ENCODE peak calls at places on chromosomes 1 and 21, in four cellular contexts. One of them, this sample, is unnamed.

GRCh38 chr1:21292991-21293536 is 2.8 kb upstream of the ECE1 start:
- DNase-seq in HCT116: no peak
- DNase-seq in A549: no peak
- DNase-seq in testis: no peak
- DNase-seq in this sample: no peak

GRCh38 chr1:165842363-165843129 is 15.1 kb downstream of the UCK2 start:
- DNase-seq in HCT116: no peak
- DNase-seq in A549: no peak
- DNase-seq in testis: no peak
- DNase-seq in this sample: peak; percentile 50

GRCh38 chr1:42319871-42320484 is 15.1 kb downstream of the FOXJ3 start:
- DNase-seq in HCT116: no peak
- DNase-seq in A549: no peak
- DNase-seq in testis: no peak
- DNase-seq in this sample: no peak

GRCh38 chr21:41419921-41420862 is 5.8 kb upstream of the MX1 start:
- DNase-seq in HCT116: peak; percentile 23
- DNase-seq in A549: peak; percentile 49
- DNase-seq in testis: peak; percentile 86
- DNase-seq in this sample: peak; percentile 42

GRCh38 chr1:18945401-18945849 is 11.1 kb downstream of the IFFO2 start:
- DNase-seq in HCT116: no peak
- DNase-seq in A549: no peak
- DNase-seq in testis: no peak
- DNase-seq in this sample: peak; percentile 14

GRCh38 chr1:14894811-14895524 is 258.6 kb upstream of the TMEM51 start:
- DNase-seq in HCT116: no peak
- DNase-seq in A549: no peak
- DNase-seq in testis: no peak
- DNase-seq in this sample: no peak

GRCh38 chr1:32362474-32363313 is at the start of the genes FAM229A and TSSK3:
- DNase-seq in HCT116: no peak
- DNase-seq in A549: no peak
- DNase-seq in testis: peak; percentile 72
- DNase-seq in this sample: no peak

GRCh38 chr21:40466893-40467483 is 380.0 kb downstream of the DSCAM start:
- DNase-seq in HCT116: no peak
- DNase-seq in A549: peak; percentile 9
- DNase-seq in testis: peak; percentile 56
- DNase-seq in this sample: peak; percentile 6

GRCh38 chr1:160726114-160726497 is 12.9 kb upstream of the SLAMF7 start:
- DNase-seq in HCT116: no peak
- DNase-seq in A549: peak; percentile 23
- DNase-seq in testis: no peak
- DNase-seq in this sample: peak; percentile 55

GRCh38 chr1:162371611-162372010 is 5.0 kb downstream of the SPATA46 start:
- DNase-seq in HCT116: no peak
- DNase-seq in A549: no peak
- DNase-seq in testis: no peak
- DNase-seq in this sample: no peak

GRCh38 chr21:46160563-46161179 is 5.3 kb upstream of the FTCD start:
- DNase-seq in HCT116: no peak
- DNase-seq in A549: peak; percentile 44
- DNase-seq in testis: peak; percentile 13
- DNase-seq in this sample: peak; percentile 17

GRCh38 chr1:34696230-34696629 is 58.6 kb upstream of the GJB5 start:
- DNase-seq in HCT116: peak; percentile 36
- DNase-seq in A549: peak; percentile 9
- DNase-seq in testis: no peak
- DNase-seq in this sample: no peak

GRCh38 chr21:32599146-32599925 is 12.8 kb downstream of the CFAP298 start:
- DNase-seq in HCT116: no peak
- DNase-seq in A549: no peak
- DNase-seq in testis: no peak
- DNase-seq in this sample: no peak

GRCh38 chr21:15688809-15689208 is 41.0 kb upstream of the USP25 start:
- DNase-seq in HCT116: no peak
- DNase-seq in A549: no peak
- DNase-seq in testis: no peak
- DNase-seq in this sample: no peak

GRCh38 chr1:25608488-25609178 is 8.0 kb upstream of the MAN1C1 start:
- DNase-seq in HCT116: peak; percentile 73
- DNase-seq in A549: peak; percentile 64
- DNase-seq in testis: peak; percentile 93
- DNase-seq in this sample: no peak

GRCh38 chr1:24575905-24576587 is 20.2 kb downstream of the NCMAP start:
- DNase-seq in HCT116: no peak
- DNase-seq in A549: no peak
- DNase-seq in testis: no peak
- DNase-seq in this sample: no peak

GRCh38 chr1:27071049-27071416 is 58.4 kb upstream of the TENT5B start:
- DNase-seq in HCT116: no peak
- DNase-seq in A549: no peak
- DNase-seq in testis: peak; percentile 72
- DNase-seq in this sample: no peak

GRCh38 chr1:216626394-216627067 is 96.7 kb downstream of the ESRRG start:
- DNase-seq in HCT116: no peak
- DNase-seq in A549: no peak
- DNase-seq in testis: no peak
- DNase-seq in this sample: peak; percentile 78

GRCh38 chr1:62530516-62531154 is 66.7 kb upstream of the ANGPTL3 start:
- DNase-seq in HCT116: no peak
- DNase-seq in A549: peak; percentile 67
- DNase-seq in testis: peak; percentile 72
- DNase-seq in this sample: peak; percentile 42

GRCh38 chr1:59081795-59082194 is 215.1 kb upstream of the FGGY start:
- DNase-seq in HCT116: no peak
- DNase-seq in A549: no peak
- DNase-seq in testis: no peak
- DNase-seq in this sample: no peak

DNA sequence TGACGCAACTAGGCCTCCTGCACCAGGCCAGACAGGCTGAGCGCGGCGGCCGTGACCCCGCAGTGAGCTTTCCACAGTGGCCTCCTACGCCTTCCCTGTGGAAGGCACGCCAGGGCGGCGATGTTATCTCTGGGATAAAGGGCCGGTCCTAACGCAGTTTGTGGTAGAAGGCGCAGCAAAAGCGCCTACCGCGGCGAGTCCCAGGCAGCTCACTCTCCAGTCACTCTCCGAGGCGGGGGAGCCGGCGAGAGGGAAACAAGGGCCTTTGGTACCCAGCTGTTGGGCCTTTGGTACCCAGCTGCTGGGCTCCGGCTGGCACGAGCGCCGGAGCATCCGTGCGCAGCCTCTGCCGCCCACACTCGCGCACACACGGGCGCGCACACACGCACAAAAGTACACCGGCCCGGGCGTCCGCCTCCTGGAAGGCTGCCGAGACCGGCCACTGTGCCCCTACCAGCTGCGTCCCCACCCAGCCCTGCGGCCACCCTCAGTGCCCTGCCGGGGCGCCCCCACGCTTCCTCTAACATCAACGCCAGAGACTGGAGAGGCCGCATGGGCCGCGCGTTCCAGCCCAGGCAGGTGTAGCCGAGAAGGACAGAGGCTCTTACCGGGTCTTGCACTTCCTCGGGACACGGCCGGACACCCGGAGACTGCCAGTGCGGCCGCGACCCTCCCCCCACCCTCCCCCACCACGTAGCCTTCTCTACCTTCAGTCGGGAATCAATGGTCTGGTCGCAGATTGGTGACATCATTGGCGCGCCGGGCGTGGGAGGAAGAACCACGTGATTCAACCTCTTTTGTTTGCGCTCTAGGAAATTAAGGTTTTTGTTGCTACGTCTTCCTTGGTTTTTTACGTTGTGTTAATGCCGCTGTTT is 19.5 kb upstream of the ADAR start:
- DNase-seq in HCT116: peak; percentile 82
- DNase-seq in A549: peak; percentile 93
- DNase-seq in testis: peak; percentile 95
- DNase-seq in this sample: peak; percentile 91
- TF ChIP-seq POLR2A in HCT116: no peak
- TF ChIP-seq POLR2A in A549: peak; percentile 29
- TF ChIP-seq POLR2A in testis: no peak
- TF ChIP-seq POLR2A in this sample: peak; percentile 62

GRCh38 chr1:8603220-8603616 is 214.2 kb downstream of the RERE start:
- DNase-seq in HCT116: no peak
- DNase-seq in A549: no peak
- DNase-seq in testis: no peak
- DNase-seq in this sample: no peak

GRCh38 chr1:8604041-8604942 is 213.1 kb downstream of the RERE start:
- DNase-seq in HCT116: no peak
- DNase-seq in A549: no peak
- DNase-seq in testis: no peak
- DNase-seq in this sample: no peak

GRCh38 chr1:8602471-8603219 is 214.8 kb downstream of the RERE start:
- DNase-seq in HCT116: no peak
- DNase-seq in A549: no peak
- DNase-seq in testis: no peak
- DNase-seq in this sample: no peak

DNA sequence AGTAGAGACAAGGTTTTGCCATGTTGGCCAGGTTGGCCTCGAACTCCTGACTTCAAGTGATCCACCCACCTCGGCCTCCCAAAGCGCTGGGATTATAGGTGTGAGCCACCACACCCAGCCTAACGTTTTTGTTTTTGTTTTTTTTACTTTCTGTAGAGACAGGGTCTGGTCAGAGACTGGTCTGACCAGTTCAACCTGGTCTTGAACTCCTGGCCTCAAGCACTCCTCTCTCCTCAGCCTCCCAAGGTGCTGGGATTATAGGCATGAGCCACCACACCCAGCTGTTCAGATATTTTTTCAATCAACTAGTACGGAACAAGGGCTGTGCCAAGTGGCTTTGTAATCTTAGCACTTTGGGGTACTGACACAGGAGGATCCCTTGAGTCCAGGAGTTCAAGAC is 209.5 kb downstream of the RERE start:
- DNase-seq in HCT116: peak; percentile 16
- DNase-seq in A549: no peak
- DNase-seq in testis: no peak
- DNase-seq in this sample: no peak
- TF ChIP-seq POLR2A in HCT116: no peak
- TF ChIP-seq POLR2A in A549: no peak
- TF ChIP-seq POLR2A in testis: no peak
- TF ChIP-seq POLR2A in this sample: no peak

GRCh38 chr1:202959276-202959620 is 1.1 kb upstream of the ADIPOR1 start:
- DNase-seq in HCT116: peak; percentile 43
- DNase-seq in A549: peak; percentile 37
- DNase-seq in testis: no peak
- DNase-seq in this sample: peak; percentile 35
- TF ChIP-seq POLR2A in HCT116: no peak
- TF ChIP-seq POLR2A in A549: no peak
- TF ChIP-seq POLR2A in testis: no peak
- TF ChIP-seq POLR2A in this sample: no peak

GRCh38 chr1:244971524-244972216 is 107.3 kb upstream of the HNRNPU start:
- DNase-seq in HCT116: no peak
- DNase-seq in A549: no peak
- DNase-seq in testis: no peak
- DNase-seq in this sample: peak; percentile 68

GRCh38 chr1:244969355-244970235 is 105.3 kb upstream of the HNRNPU start:
- DNase-seq in HCT116: peak; percentile 40
- DNase-seq in A549: peak; percentile 91
- DNase-seq in testis: peak; percentile 77
- DNase-seq in this sample: peak; percentile 88

GRCh38 chr1:244968431-244968830 is 104.1 kb upstream of the HNRNPU start:
- DNase-seq in HCT116: no peak
- DNase-seq in A549: no peak
- DNase-seq in testis: peak; percentile 22
- DNase-seq in this sample: no peak

GRCh38 chr1:244970661-244971523 is 106.5 kb upstream of the HNRNPU start:
- DNase-seq in HCT116: peak; percentile 93
- DNase-seq in A549: peak; percentile 97
- DNase-seq in testis: peak; percentile 94
- DNase-seq in this sample: peak; percentile 96

DNA sequence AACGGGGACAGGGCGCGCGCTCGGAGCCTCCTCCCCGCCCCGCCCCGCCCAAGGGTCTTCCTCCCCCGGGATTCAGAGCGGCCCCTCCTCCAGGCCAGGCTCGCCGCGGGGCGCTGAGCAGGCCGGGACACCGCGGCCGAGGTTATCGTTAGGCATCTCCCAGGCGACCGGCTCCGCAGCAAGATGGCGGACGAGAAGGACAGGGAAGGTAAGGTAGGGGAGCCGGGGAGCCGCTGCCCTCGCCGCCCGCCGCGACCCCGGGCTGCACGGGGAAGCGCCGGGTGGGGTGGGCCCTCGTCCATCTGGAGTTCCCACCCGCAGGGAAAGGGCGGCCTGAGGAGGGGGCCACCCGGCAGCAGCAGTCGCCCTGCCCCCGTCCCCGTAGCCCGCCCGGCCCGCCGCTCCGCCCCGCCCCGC is 105.9 kb upstream of the HNRNPU start:
- DNase-seq in HCT116: peak; percentile 42
- DNase-seq in A549: peak; percentile 90
- DNase-seq in testis: no peak
- DNase-seq in this sample: peak; percentile 89
- TF ChIP-seq POLR2A in HCT116: no peak
- TF ChIP-seq POLR2A in A549: peak; percentile 44
- TF ChIP-seq POLR2A in testis: peak; percentile 37
- TF ChIP-seq POLR2A in this sample: no peak

GRCh38 chr1:91706140-91706957 is 179.6 kb downstream of the TGFBR3 start:
- DNase-seq in HCT116: no peak
- DNase-seq in A549: no peak
- DNase-seq in testis: no peak
- DNase-seq in this sample: no peak
- TF ChIP-seq POLR2A in HCT116: no peak
- TF ChIP-seq POLR2A in A549: no peak
- TF ChIP-seq POLR2A in testis: no peak
- TF ChIP-seq POLR2A in this sample: no peak

This sample was measured in erythroblast.